ENCODE peak calls at places on chromosomes 4 and X, in four cellular contexts. Y is GM23338, H is heart right ventricle, X is MM.1S. Z is an unnamed sample.

GRCh38 chr4:154126276-154126675 is 337.4 kb upstream of the SFRP2 start:
- DNase-seq in Y (no peak), H (no peak), X (no peak), Z (no peak)

GRCh38 chr4:101229116-101229515 is 118.2 kb downstream of the PPP3CA start:
- DNase-seq in Y (no peak), H (no peak), X (no peak), Z (no peak)

GRCh38 chr4:52822583-52823477 is 39.3 kb upstream of the RASL11B start:
- DNase-seq in Y (no peak), H (no peak), X (no peak), Z (no peak)

GRCh38 chrX:150211988-150212387 is 151.1 kb upstream of the MAMLD1 start:
- DNase-seq in Y (no peak), H (no peak), X (no peak), Z (no peak)

GRCh38 chrX:74925210-74926088 is at the start of gene NEXMIF:
- DNase-seq in Y (peak; percentile 69), H (no peak), X (peak; percentile 59), Z (peak; percentile 43)

GRCh38 chr4:14863420-14864364 is 138.6 kb upstream of the CPEB2 start:
- DNase-seq in Y (no peak), H (no peak), X (no peak), Z (no peak)

GRCh38 chr4:14446311-14446710 is 556.0 kb upstream of the CPEB2 start:
- DNase-seq in Y (no peak), H (no peak), X (no peak), Z (no peak)

GRCh38 chr4:140004580-140005314 is 149.2 kb downstream of the MAML3 start:
- DNase-seq in Y (peak; percentile 73), H (peak; percentile 64), X (no peak), Z (no peak)

GRCh38 chr4:75769044-75769443 is 44.7 kb downstream of the USO1 start:
- DNase-seq in Y (no peak), H (no peak), X (no peak), Z (no peak)

GRCh38 chrX:13345037-13345436 is 25.2 kb upstream of the ATXN3L start:
- DNase-seq in Y (no peak), H (no peak), X (no peak), Z (no peak)

GRCh38 chrX:101744085-101744484 is 84.4 kb upstream of the ARMCX2 start:
- DNase-seq in Y (no peak), H (no peak), X (no peak), Z (no peak)

GRCh38 chr4:79872738-79873137 is 200.3 kb downstream of the ANTXR2 start:
- DNase-seq in Y (no peak), H (no peak), X (no peak), Z (no peak)

GRCh38 chr4:102694791-102695190 is 66.0 kb downstream of the MANBA start:
- DNase-seq in Y (no peak), H (no peak), X (no peak), Z (no peak)

GRCh38 chrX:73525928-73526690 is 36.9 kb upstream of the CHIC1 start:
- DNase-seq in Y (peak; percentile 51), H (no peak), X (no peak), Z (no peak)

GRCh38 chrX:29308726-29309125 is 721.5 kb downstream of the IL1RAPL1 start:
- DNase-seq in Y (peak; percentile 24), H (no peak), X (no peak), Z (no peak)

GRCh38 chr4:8901335-8901734 is 29.7 kb upstream of the HMX1 start:
- DNase-seq in Y (no peak), H (no peak), X (no peak), Z (no peak)

GRCh38 chr4:86043755-86044592 is 315.9 kb downstream of the MAPK10 start:
- DNase-seq in Y (peak; percentile 63), H (no peak), X (peak; percentile 58), Z (no peak)

GRCh38 chr4:99404595-99405287 is 30.4 kb downstream of the ADH7 start:
- DNase-seq in Y (peak; percentile 32), H (no peak), X (peak; percentile 52), Z (no peak)

GRCh38 chrX:41720125-41720780 is 3.7 kb upstream of the GPR82 start:
- DNase-seq in Y (no peak), H (no peak), X (no peak), Z (peak; percentile 15)

GRCh38 chrX:111830561-111830960 is 45.4 kb upstream of the TRPC5OS start:
- DNase-seq in Y (no peak), H (no peak), X (no peak), Z (no peak)

GRCh38 chrX:119984652-119985051 is 41.1 kb upstream of the NKAP start:
- DNase-seq in Y (no peak), H (no peak), X (no peak), Z (no peak)

GRCh38 chr4:149161247-149161646 is 654.4 kb downstream of the IQCM start:
- DNase-seq in Y (no peak), H (no peak), X (no peak), Z (no peak)

GRCh38 chr4:2261110-2261852 is 628 bp downstream of the MXD4 start:
- DNase-seq in Y (peak; percentile 68), H (peak; percentile 58), X (peak; percentile 61), Z (peak; percentile 61)

DNA sequence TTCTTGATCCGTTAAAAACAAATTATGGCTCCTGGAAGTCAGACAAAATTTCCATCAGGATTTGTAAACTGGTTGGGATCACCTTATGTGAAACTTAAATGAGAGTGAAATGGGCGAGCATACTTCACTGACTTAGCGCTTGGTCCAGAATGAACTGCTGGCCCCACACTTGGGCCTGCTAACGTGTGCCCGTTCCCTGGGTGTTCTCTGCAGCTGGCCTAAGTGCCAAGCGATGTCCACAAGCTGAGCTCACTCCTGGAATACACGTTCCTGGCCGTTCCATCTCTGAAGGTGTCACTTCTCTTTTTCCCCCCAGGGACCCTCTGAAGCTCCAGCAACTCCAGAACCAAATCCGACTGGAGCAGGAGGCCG is 132.7 kb downstream of the CBR4 start:
- DNase-seq in Y (peak; percentile 39), H (no peak), X (no peak), Z (no peak)
- H3K36me3 ChIP-seq in Y (no peaks in the 10 kb centered on the region), H (peaks cover 3% of the 10 kb centered on the region), X (no peaks in the 10 kb centered on the region), Z (no peaks in the 10 kb centered on the region)

DNA sequence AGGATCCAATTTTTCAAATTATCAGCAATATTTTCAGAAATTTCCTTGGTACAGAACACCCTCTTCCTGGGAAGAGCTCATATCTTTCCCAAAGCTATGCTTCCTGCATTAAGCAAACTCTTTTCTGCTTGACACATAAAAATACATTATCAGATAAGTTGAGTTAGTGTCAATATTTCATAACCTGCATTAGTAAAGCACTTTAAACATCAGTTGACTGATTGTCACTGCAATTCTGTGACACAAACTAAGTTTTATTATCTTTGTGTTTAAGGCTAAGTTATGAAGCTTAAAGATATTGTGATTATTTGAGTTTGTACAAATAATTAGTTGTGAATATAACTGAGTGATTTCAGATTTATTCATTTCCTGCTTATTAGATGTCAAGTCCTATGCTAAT is 1045.4 kb upstream of the GRID2 start:
- DNase-seq in Y (no peak), H (no peak), X (no peak), Z (no peak)
- H3K27ac ChIP-seq in Y (no peak overlapping the region), H (no peak overlapping the region), X (no peak overlapping the region), Z (no peak overlapping the region)

DNA sequence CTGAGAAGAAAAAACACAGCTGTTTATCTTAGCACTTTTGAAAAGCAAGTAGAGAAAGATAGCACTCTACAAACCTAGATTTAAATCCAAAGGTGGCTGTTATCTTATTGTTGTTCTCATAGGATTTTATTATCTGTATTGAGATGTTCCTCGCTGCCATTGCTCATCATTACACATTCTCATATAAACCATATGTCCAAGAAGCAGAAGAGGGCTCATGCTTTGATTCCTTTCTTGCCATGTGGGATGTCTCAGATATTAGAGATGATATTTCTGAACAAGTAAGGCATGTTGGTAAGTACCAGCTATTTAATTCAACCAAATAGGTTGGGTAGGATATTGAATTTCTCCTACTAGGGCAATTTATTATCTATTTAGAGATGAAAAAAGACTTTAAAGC is 16.4 kb downstream of the TMEM184C start:
- DNase-seq in Y (no peak), H (no peak), X (no peak), Z (no peak)
- H3K36me3 ChIP-seq in Y (peaks cover 12% of the 10 kb centered on the region), H (no peaks in the 10 kb centered on the region), X (peaks cover 7% of the 10 kb centered on the region), Z (peaks cover 21% of the 10 kb centered on the region)

DNA sequence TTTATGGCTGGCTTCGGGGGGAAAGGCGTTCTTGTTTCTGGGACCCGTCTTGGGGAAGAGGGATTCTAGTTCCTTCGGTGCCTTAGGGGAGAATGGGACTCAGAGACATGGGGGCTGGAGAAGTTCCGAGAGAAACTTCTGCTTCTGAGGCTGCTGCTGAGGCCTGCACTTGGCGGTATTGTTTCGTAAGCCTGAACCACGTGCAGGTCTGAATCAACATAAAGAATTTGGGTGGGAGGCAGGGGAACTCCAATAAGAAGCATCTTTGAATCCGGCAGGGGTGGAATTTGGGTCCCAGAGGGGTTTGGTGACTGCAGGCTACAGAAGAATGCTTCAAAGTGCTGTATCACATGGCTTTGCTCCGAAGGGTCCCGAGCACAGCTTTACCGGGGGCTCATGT is 15.1 kb downstream of the XG start:
- DNase-seq in Y (no peak), H (no peak), X (no peak), Z (no peak)
- H3K27ac ChIP-seq in Y (no peak overlapping the region), H (no peak overlapping the region), X (no peak overlapping the region), Z (no peak overlapping the region)

DNA sequence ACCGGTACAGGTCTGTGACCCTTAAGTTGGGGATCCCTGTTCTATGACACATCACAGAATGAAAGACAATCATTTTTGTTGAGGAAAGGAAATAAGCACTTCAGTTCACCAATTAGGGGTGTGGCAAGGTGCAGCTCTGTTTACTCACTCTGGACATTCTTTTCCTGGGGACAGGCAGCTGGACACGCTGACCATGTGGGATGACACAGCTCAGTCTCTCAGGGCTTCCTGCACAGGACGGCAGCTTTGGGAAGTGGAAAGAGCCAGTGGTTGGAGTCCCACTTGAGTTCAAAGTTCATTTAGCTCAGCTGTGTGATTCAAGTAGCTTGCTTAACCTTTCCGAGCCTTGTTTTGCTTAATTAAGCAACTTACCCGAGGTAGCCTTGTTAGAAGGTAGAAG is 55.7 kb downstream of the NDNF start:
- DNase-seq in Y (no peak), H (no peak), X (no peak), Z (no peak)
- H3K36me3 ChIP-seq in Y (no peaks in the 10 kb centered on the region), H (no peaks in the 10 kb centered on the region), X (no peaks in the 10 kb centered on the region), Z (no peaks in the 10 kb centered on the region)

DNA sequence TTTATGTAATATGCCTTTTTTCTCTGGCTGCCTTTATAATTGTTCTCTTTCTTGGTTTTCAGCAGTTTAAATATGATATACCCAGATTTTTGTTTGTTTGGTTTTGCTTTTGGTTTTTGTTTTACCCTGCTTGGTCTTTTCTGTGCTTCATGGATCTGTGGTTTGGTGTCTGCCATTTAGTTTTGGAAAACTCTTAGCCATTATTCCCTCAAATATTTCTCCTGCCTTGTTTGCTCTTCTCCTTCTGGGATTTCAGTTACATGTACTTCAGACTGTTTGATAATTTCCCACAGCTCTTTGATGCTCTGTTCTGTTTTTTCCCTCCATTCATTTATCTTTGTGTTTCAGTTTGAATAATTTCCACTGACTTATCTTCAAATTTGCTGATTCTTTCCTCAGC is 223.1 kb upstream of the BCOR start:
- DNase-seq in Y (no peak), H (no peak), X (no peak), Z (no peak)
- H3K27ac ChIP-seq in Y (no peak overlapping the region), H (no peak overlapping the region), X (no peak overlapping the region), Z (no peak overlapping the region)